ENCODE peak calls at places on chromosomes 2 and 18, in five cellular contexts. G is SK-MEL-5; K is HepG2; F is naive thymus-derived CD8-positive, alpha-beta T cell; L is NCI-H2081 treated with DMSO at 0.1 percent for 48 hours. O is an unnamed sample.

GRCh38 chr2:128602038-128602698 is 283.5 kb upstream of the HS6ST1 start:
- DNase-seq in G (no peak), K (no peak), F (no peak), L (no peak), O (no peak)

GRCh38 chr2:149004836-149005235 is 33.7 kb upstream of the LYPD6B start:
- DNase-seq in G (no peak), K (no peak), F (no peak), L (no peak), O (peak)

GRCh38 chr18:36015629-36016028 is 43.1 kb downstream of the RMP24 start:
- DNase-seq in G (no peak), K (no peak), F (no peak), L (no peak), O (no peak)

GRCh38 chr18:63162271-63163014 is 157.1 kb downstream of the BCL2 start:
- DNase-seq in G (no peak), K (no peak), F (no peak), L (no peak), O (peak)

GRCh38 chr2:30147196-30147714 is 448 bp downstream of the YPEL5 start:
- DNase-seq in G (no peak), K (no peak), F (no peak), L (no peak), O (no peak)

GRCh38 chr2:159108178-159108893 is 139.9 kb downstream of the TANC1 start:
- DNase-seq in G (no peak), K (no peak), F (no peak), L (no peak), O (no peak)

GRCh38 chr2:48452108-48452507 is 77.8 kb upstream of the STON1 start:
- DNase-seq in G (no peak), K (no peak), F (no peak), L (peak), O (no peak)

GRCh38 chr2:215553946-215554345 is 118.1 kb upstream of the FN1 start:
- DNase-seq in G (peak), K (no peak), F (no peak), L (no peak), O (no peak)

GRCh38 chr18:74316257-74317180 is 880 bp downstream of the C18orf63 start:
- DNase-seq in G (no peak), K (peak), F (no peak), L (no peak), O (peak)

GRCh38 chr18:31740180-31740579 is 20.5 kb downstream of the SLC25A52 start:
- DNase-seq in G (no peak), K (no peak), F (no peak), L (no peak), O (no peak)

GRCh38 chr18:27377251-27377650 is 192.1 kb upstream of the CHST9 start:
- DNase-seq in G (no peak), K (no peak), F (no peak), L (no peak), O (peak)

GRCh38 chr2:158795110-158795924 is at the start of gene DAPL1:
- DNase-seq in G (no peak), K (no peak), F (no peak), L (no peak), O (no peak)